ENCODE peak calls at places on chromosome 14, in nine cellular contexts. One of them, this sample, is unnamed.

GRCh38 chr14:22465201-22465835 is 123.7 kb downstream of the DAD1 start:
- DNase-seq in endothelial cell of umbilical vein: no peak
- DNase-seq in tibial nerve: no peak
- DNase-seq in Peyer's patch: no peak
- DNase-seq in gastrocnemius medialis: no peak
- DNase-seq in adrenal gland: no peak
- DNase-seq in body of pancreas: no peak
- DNase-seq in sigmoid colon: no peak
- DNase-seq in A549: no peak
- DNase-seq in this sample: no peak

GRCh38 chr14:32129124-32129523 is 52.0 kb downstream of the ARHGAP5 start:
- DNase-seq in endothelial cell of umbilical vein: no peak
- DNase-seq in tibial nerve: no peak
- DNase-seq in Peyer's patch: no peak
- DNase-seq in gastrocnemius medialis: no peak
- DNase-seq in adrenal gland: no peak
- DNase-seq in body of pancreas: no peak
- DNase-seq in sigmoid colon: no peak
- DNase-seq in A549: peak; percentile 24
- DNase-seq in this sample: no peak

GRCh38 chr14:31977001-31977556 is 100.0 kb upstream of the ARHGAP5 start:
- DNase-seq in endothelial cell of umbilical vein: no peak
- DNase-seq in tibial nerve: no peak
- DNase-seq in Peyer's patch: no peak
- DNase-seq in gastrocnemius medialis: no peak
- DNase-seq in adrenal gland: no peak
- DNase-seq in body of pancreas: no peak
- DNase-seq in sigmoid colon: no peak
- DNase-seq in A549: no peak
- DNase-seq in this sample: no peak

GRCh38 chr14:96090441-96091148 is 51.4 kb downstream of the C14orf132 start:
- DNase-seq in endothelial cell of umbilical vein: no peak
- DNase-seq in tibial nerve: peak; percentile 32
- DNase-seq in Peyer's patch: peak; percentile 47
- DNase-seq in gastrocnemius medialis: no peak
- DNase-seq in adrenal gland: peak; percentile 43
- DNase-seq in body of pancreas: no peak
- DNase-seq in sigmoid colon: peak; percentile 83
- DNase-seq in A549: no peak
- DNase-seq in this sample: peak; percentile 94

GRCh38 chr14:93728651-93729016 is 59.7 kb downstream of the PRIMA1 start:
- DNase-seq in endothelial cell of umbilical vein: no peak
- DNase-seq in tibial nerve: no peak
- DNase-seq in Peyer's patch: peak; percentile 19
- DNase-seq in gastrocnemius medialis: no peak
- DNase-seq in adrenal gland: no peak
- DNase-seq in body of pancreas: no peak
- DNase-seq in sigmoid colon: no peak
- DNase-seq in A549: no peak
- DNase-seq in this sample: no peak

GRCh38 chr14:53615254-53615653 is 341.4 kb downstream of the BMP4 start:
- DNase-seq in endothelial cell of umbilical vein: no peak
- DNase-seq in tibial nerve: no peak
- DNase-seq in Peyer's patch: no peak
- DNase-seq in gastrocnemius medialis: no peak
- DNase-seq in adrenal gland: no peak
- DNase-seq in body of pancreas: no peak
- DNase-seq in sigmoid colon: no peak
- DNase-seq in A549: no peak
- DNase-seq in this sample: no peak

GRCh38 chr14:75025082-75025481 is 22.4 kb downstream of the EIF2B2 start:
- DNase-seq in endothelial cell of umbilical vein: peak; percentile 84
- DNase-seq in tibial nerve: no peak
- DNase-seq in Peyer's patch: no peak
- DNase-seq in gastrocnemius medialis: no peak
- DNase-seq in adrenal gland: no peak
- DNase-seq in body of pancreas: no peak
- DNase-seq in sigmoid colon: no peak
- DNase-seq in A549: no peak
- DNase-seq in this sample: no peak

GRCh38 chr14:50676814-50677516 is 8.9 kb upstream of the SAV1 start:
- DNase-seq in endothelial cell of umbilical vein: no peak
- DNase-seq in tibial nerve: no peak
- DNase-seq in Peyer's patch: no peak
- DNase-seq in gastrocnemius medialis: no peak
- DNase-seq in adrenal gland: no peak
- DNase-seq in body of pancreas: no peak
- DNase-seq in sigmoid colon: no peak
- DNase-seq in A549: no peak
- DNase-seq in this sample: no peak

GRCh38 chr14:60164404-60164716 is 838 bp downstream of the DHRS7 start:
- DNase-seq in endothelial cell of umbilical vein: no peak
- DNase-seq in tibial nerve: no peak
- DNase-seq in Peyer's patch: no peak
- DNase-seq in gastrocnemius medialis: no peak
- DNase-seq in adrenal gland: no peak
- DNase-seq in body of pancreas: no peak
- DNase-seq in sigmoid colon: no peak
- DNase-seq in A549: peak; percentile 36
- DNase-seq in this sample: no peak

GRCh38 chr14:20626274-20626673 is 15.2 kb downstream of the OR6S1 start:
- DNase-seq in endothelial cell of umbilical vein: no peak
- DNase-seq in tibial nerve: no peak
- DNase-seq in Peyer's patch: no peak
- DNase-seq in gastrocnemius medialis: no peak
- DNase-seq in adrenal gland: no peak
- DNase-seq in body of pancreas: no peak
- DNase-seq in sigmoid colon: no peak
- DNase-seq in A549: no peak
- DNase-seq in this sample: no peak

GRCh38 chr14:24639270-24639669 is 5.3 kb upstream of the GZMB start:
- DNase-seq in endothelial cell of umbilical vein: no peak
- DNase-seq in tibial nerve: no peak
- DNase-seq in Peyer's patch: no peak
- DNase-seq in gastrocnemius medialis: no peak
- DNase-seq in adrenal gland: no peak
- DNase-seq in body of pancreas: no peak
- DNase-seq in sigmoid colon: no peak
- DNase-seq in A549: no peak
- DNase-seq in this sample: no peak

GRCh38 chr14:94320243-94320642 is 2.9 kb downstream of the SERPINA6 start:
- DNase-seq in endothelial cell of umbilical vein: no peak
- DNase-seq in tibial nerve: no peak
- DNase-seq in Peyer's patch: no peak
- DNase-seq in gastrocnemius medialis: no peak
- DNase-seq in adrenal gland: no peak
- DNase-seq in body of pancreas: no peak
- DNase-seq in sigmoid colon: no peak
- DNase-seq in A549: no peak
- DNase-seq in this sample: no peak

GRCh38 chr14:23559010-23559920 is 3.2 kb downstream of the THTPA start:
- DNase-seq in endothelial cell of umbilical vein: peak; percentile 35
- DNase-seq in tibial nerve: no peak
- DNase-seq in Peyer's patch: peak; percentile 75
- DNase-seq in gastrocnemius medialis: no peak
- DNase-seq in adrenal gland: no peak
- DNase-seq in body of pancreas: peak; percentile 58
- DNase-seq in sigmoid colon: no peak
- DNase-seq in A549: peak; percentile 72
- DNase-seq in this sample: no peak

GRCh38 chr14:26199096-26199495 is 398.7 kb downstream of the NOVA1 start:
- DNase-seq in endothelial cell of umbilical vein: no peak
- DNase-seq in tibial nerve: no peak
- DNase-seq in Peyer's patch: no peak
- DNase-seq in gastrocnemius medialis: no peak
- DNase-seq in adrenal gland: no peak
- DNase-seq in body of pancreas: no peak
- DNase-seq in sigmoid colon: no peak
- DNase-seq in A549: no peak
- DNase-seq in this sample: no peak

GRCh38 chr14:55580401-55581010 is 499 bp downstream of the KTN1 start:
- DNase-seq in endothelial cell of umbilical vein: peak; percentile 35
- DNase-seq in tibial nerve: no peak
- DNase-seq in Peyer's patch: peak; percentile 71
- DNase-seq in gastrocnemius medialis: no peak
- DNase-seq in adrenal gland: peak; percentile 40
- DNase-seq in body of pancreas: peak; percentile 43
- DNase-seq in sigmoid colon: peak; percentile 68
- DNase-seq in A549: no peak
- DNase-seq in this sample: peak; percentile 45
- TF ChIP-seq POLR2A in endothelial cell of umbilical vein: no peak
- TF ChIP-seq POLR2A in tibial nerve: no peak
- TF ChIP-seq POLR2A in Peyer's patch: peak; percentile 2
- TF ChIP-seq POLR2A in gastrocnemius medialis: no peak
- TF ChIP-seq POLR2A in adrenal gland: no peak
- TF ChIP-seq POLR2A in body of pancreas: peak; percentile 9
- TF ChIP-seq POLR2A in sigmoid colon: no peak
- TF ChIP-seq POLR2A in A549: no peak
- TF ChIP-seq POLR2A in this sample: no peak

GRCh38 chr14:91405724-91406435 is 11.7 kb downstream of the CCDC88C start:
- DNase-seq in endothelial cell of umbilical vein: peak; percentile 33
- DNase-seq in tibial nerve: no peak
- DNase-seq in Peyer's patch: no peak
- DNase-seq in gastrocnemius medialis: no peak
- DNase-seq in adrenal gland: no peak
- DNase-seq in body of pancreas: no peak
- DNase-seq in sigmoid colon: no peak
- DNase-seq in A549: no peak
- DNase-seq in this sample: no peak

GRCh38 chr14:91403069-91403600 is 14.5 kb downstream of the CCDC88C start:
- DNase-seq in endothelial cell of umbilical vein: no peak
- DNase-seq in tibial nerve: no peak
- DNase-seq in Peyer's patch: no peak
- DNase-seq in gastrocnemius medialis: no peak
- DNase-seq in adrenal gland: no peak
- DNase-seq in body of pancreas: peak; percentile 28
- DNase-seq in sigmoid colon: no peak
- DNase-seq in A549: no peak
- DNase-seq in this sample: no peak

GRCh38 chr14:91406982-91407381 is 10.6 kb downstream of the CCDC88C start:
- DNase-seq in endothelial cell of umbilical vein: no peak
- DNase-seq in tibial nerve: no peak
- DNase-seq in Peyer's patch: no peak
- DNase-seq in gastrocnemius medialis: no peak
- DNase-seq in adrenal gland: no peak
- DNase-seq in body of pancreas: no peak
- DNase-seq in sigmoid colon: peak; percentile 6
- DNase-seq in A549: no peak
- DNase-seq in this sample: no peak

GRCh38 chr14:91405241-91405721 is 12.3 kb downstream of the CCDC88C start:
- DNase-seq in endothelial cell of umbilical vein: no peak
- DNase-seq in tibial nerve: no peak
- DNase-seq in Peyer's patch: no peak
- DNase-seq in gastrocnemius medialis: no peak
- DNase-seq in adrenal gland: no peak
- DNase-seq in body of pancreas: peak; percentile 29
- DNase-seq in sigmoid colon: no peak
- DNase-seq in A549: no peak
- DNase-seq in this sample: no peak

GRCh38 chr14:91406451-91406850 is 11.2 kb downstream of the CCDC88C start:
- DNase-seq in endothelial cell of umbilical vein: no peak
- DNase-seq in tibial nerve: no peak
- DNase-seq in Peyer's patch: no peak
- DNase-seq in gastrocnemius medialis: no peak
- DNase-seq in adrenal gland: no peak
- DNase-seq in body of pancreas: no peak
- DNase-seq in sigmoid colon: no peak
- DNase-seq in A549: no peak
- DNase-seq in this sample: no peak
- H3K27ac ChIP-seq in endothelial cell of umbilical vein: no peak overlapping the region
- H3K27ac ChIP-seq in tibial nerve: no peak overlapping the region
- H3K27ac ChIP-seq in Peyer's patch: peak overlapping the region; percentile 46
- H3K27ac ChIP-seq in gastrocnemius medialis: no peak overlapping the region
- H3K27ac ChIP-seq in adrenal gland: no peak overlapping the region
- H3K27ac ChIP-seq in body of pancreas: no peak overlapping the region
- H3K27ac ChIP-seq in sigmoid colon: no peak overlapping the region
- H3K27ac ChIP-seq in A549: no peak overlapping the region
- H3K27ac ChIP-seq in this sample: no peak overlapping the region

DNA sequence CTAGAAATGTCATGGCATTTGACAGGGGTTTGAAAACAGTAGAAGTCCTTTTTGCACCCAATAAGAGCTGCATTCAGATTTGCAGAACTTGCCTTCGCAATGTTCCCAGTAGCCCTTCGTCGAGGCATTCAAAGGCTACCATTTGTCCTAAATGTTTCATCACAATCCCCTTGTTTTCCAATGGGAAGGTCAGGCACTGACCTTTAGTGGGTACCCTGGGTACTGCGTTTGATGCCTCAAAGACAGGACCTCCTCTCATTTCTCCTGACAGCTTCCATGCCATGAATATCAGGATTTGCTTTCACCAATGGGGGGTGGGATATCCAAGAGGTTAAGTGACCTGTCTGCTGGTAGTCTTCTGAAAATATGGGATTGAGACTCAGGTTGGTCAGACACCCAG is 1063.1 kb downstream of the BCL11B start:
- DNase-seq in endothelial cell of umbilical vein: no peak
- DNase-seq in tibial nerve: no peak
- DNase-seq in Peyer's patch: no peak
- DNase-seq in gastrocnemius medialis: no peak
- DNase-seq in adrenal gland: no peak
- DNase-seq in body of pancreas: no peak
- DNase-seq in sigmoid colon: no peak
- DNase-seq in A549: no peak
- DNase-seq in this sample: no peak
- TF ChIP-seq POLR2A in endothelial cell of umbilical vein: no peak
- TF ChIP-seq POLR2A in tibial nerve: no peak
- TF ChIP-seq POLR2A in Peyer's patch: no peak
- TF ChIP-seq POLR2A in gastrocnemius medialis: no peak
- TF ChIP-seq POLR2A in adrenal gland: no peak
- TF ChIP-seq POLR2A in body of pancreas: no peak
- TF ChIP-seq POLR2A in sigmoid colon: no peak
- TF ChIP-seq POLR2A in A549: no peak
- TF ChIP-seq POLR2A in this sample: no peak

DNA sequence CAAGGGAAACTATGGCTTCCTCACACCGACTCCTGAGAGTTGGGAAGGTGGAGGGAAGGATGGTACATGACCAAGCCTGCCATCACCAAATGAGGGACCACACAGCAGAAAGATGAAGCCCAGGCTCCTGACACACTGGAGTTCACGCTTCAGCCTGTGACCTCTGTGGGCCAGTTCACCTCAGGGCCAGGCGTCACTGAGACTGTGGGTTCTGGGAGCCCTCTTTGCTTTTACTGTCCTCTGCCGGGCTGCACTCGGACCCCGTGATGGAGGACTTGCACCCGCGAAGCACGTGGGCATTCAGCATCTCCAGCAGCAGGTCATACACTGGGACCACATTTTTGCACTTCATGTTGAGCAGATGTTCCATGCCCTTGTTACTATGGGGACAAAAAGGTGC is 61.2 kb downstream of the ESR2 start:
- DNase-seq in endothelial cell of umbilical vein: no peak
- DNase-seq in tibial nerve: no peak
- DNase-seq in Peyer's patch: no peak
- DNase-seq in gastrocnemius medialis: no peak
- DNase-seq in adrenal gland: no peak
- DNase-seq in body of pancreas: no peak
- DNase-seq in sigmoid colon: no peak
- DNase-seq in A549: no peak
- DNase-seq in this sample: no peak
- H3K27ac ChIP-seq in endothelial cell of umbilical vein: peak overlapping the region; percentile 88
- H3K27ac ChIP-seq in tibial nerve: peak overlapping the region; percentile 19
- H3K27ac ChIP-seq in Peyer's patch: peak overlapping the region; percentile 31
- H3K27ac ChIP-seq in gastrocnemius medialis: peak overlapping the region; percentile 96
- H3K27ac ChIP-seq in adrenal gland: peak overlapping the region; percentile 91
- H3K27ac ChIP-seq in body of pancreas: no peak overlapping the region
- H3K27ac ChIP-seq in sigmoid colon: no peak overlapping the region
- H3K27ac ChIP-seq in A549: no peak overlapping the region
- H3K27ac ChIP-seq in this sample: no peak overlapping the region